ENCODE peak calls at places on chromosomes 1 and 21, in six cellular contexts. E is T-helper 9 cell; H is effector CD4-positive, alpha-beta T cell; S is BE2C; T is NCI-H1092 treated with DMSO at 0.1 percent for 48 hours; N is GM13976. P is an unnamed sample.

GRCh38 chr1:243433737-243434370 is 178.0 kb downstream of the SDCCAG8 start:
- DNase-seq in E (no peak), H (no peak), S (peak), T (no peak), N (no peak), P (no peak)

GRCh38 chr1:21344750-21345443 is 54.6 kb upstream of the ECE1 start:
- DNase-seq in E (no peak), H (no peak), S (no peak), T (no peak), N (no peak), P (peak)

GRCh38 chr1:109273570-109274288 is 9.2 kb downstream of the PSRC1 start:
- DNase-seq in E (no peak), H (no peak), S (no peak), T (no peak), N (no peak), P (no peak)

GRCh38 chr21:26659181-26659580 is 86.1 kb upstream of the CYYR1 start:
- DNase-seq in E (no peak), H (no peak), S (peak), T (no peak), N (no peak), P (no peak)

GRCh38 chr1:179021873-179022272 is 3.8 kb upstream of the FAM20B start:
- DNase-seq in E (no peak), H (no peak), S (peak), T (peak), N (no peak), P (no peak)

GRCh38 chr1:244792188-244792850 is 43.1 kb upstream of the COX20 start:
- DNase-seq in E (no peak), H (no peak), S (no peak), T (no peak), N (no peak), P (no peak)

GRCh38 chr1:56696663-56697062 is 51.5 kb downstream of the PRKAA2 start:
- DNase-seq in E (no peak), H (no peak), S (no peak), T (no peak), N (no peak), P (no peak)

GRCh38 chr1:22563671-22564612 is 653 bp downstream of the EPHA8 start:
- DNase-seq in E (no peak), H (no peak), S (no peak), T (no peak), N (no peak), P (no peak)

GRCh38 chr1:13960376-13960987 is 260.5 kb downstream of the PRDM2 start:
- DNase-seq in E (peak), H (peak), S (peak), T (peak), N (peak), P (peak)

GRCh38 chr21:39430954-39431353 is 14.6 kb downstream of the LCA5L start:
- DNase-seq in E (no peak), H (no peak), S (no peak), T (no peak), N (no peak), P (no peak)

GRCh38 chr1:194118086-194118485 is 931.7 kb upstream of the B3GALT2 start:
- DNase-seq in E (no peak), H (no peak), S (no peak), T (no peak), N (no peak), P (no peak)

GRCh38 chr1:115326419-115326818 is 11.6 kb downstream of the NGF start:
- DNase-seq in E (no peak), H (no peak), S (no peak), T (no peak), N (no peak), P (no peak)

GRCh38 chr1:160421881-160422280 is 21.5 kb downstream of the VANGL2 start:
- DNase-seq in E (no peak), H (no peak), S (no peak), T (no peak), N (no peak), P (no peak)

GRCh38 chr1:163084330-163084729 is 15.2 kb downstream of the RGS4 start:
- DNase-seq in E (no peak), H (no peak), S (no peak), T (no peak), N (no peak), P (no peak)

GRCh38 chr1:50251592-50252165 is 143.0 kb downstream of the ELAVL4 start:
- DNase-seq in E (no peak), H (no peak), S (peak), T (peak), N (peak), P (peak)

GRCh38 chr1:43309626-43310025 is 8.8 kb downstream of the TIE1 start:
- DNase-seq in E (no peak), H (no peak), S (no peak), T (no peak), N (no peak), P (no peak)

GRCh38 chr1:5620997-5621396 is 371.2 kb downstream of the NPHP4 start:
- DNase-seq in E (no peak), H (no peak), S (no peak), T (no peak), N (no peak), P (no peak)

GRCh38 chr1:175757381-175758015 is 14.1 kb upstream of the TNR start:
- DNase-seq in E (no peak), H (no peak), S (peak), T (no peak), N (peak), P (peak)

GRCh38 chr1:12619396-12620141 is 1.6 kb upstream of the DHRS3 start:
- DNase-seq in E (peak), H (peak), S (peak), T (peak), N (peak), P (peak)

P was measured in germinal center.